ENCODE peak calls at places on chromosome 3, in ten cellular contexts. One of them, this sample, is unnamed.

GRCh38 chr3:81980566-81981494 is 219.4 kb upstream of the GBE1 start:
- DNase-seq in endothelial cell of umbilical vein: no peak
- DNase-seq in endothelial cell: no peak
- DNase-seq in GM23338: no peak
- DNase-seq in RWPE1: peak
- DNase-seq in AG10803: no peak
- DNase-seq in retinal pigment epithelial cell: no peak
- DNase-seq in AG04449: no peak
- DNase-seq in mucosa of descending colon: no peak
- DNase-seq in neural progenitor cell: no peak
- DNase-seq in this sample: no peak

GRCh38 chr3:57411715-57412114 is 119.2 kb upstream of the ASB14 start:
- DNase-seq in mucosa of descending colon: no peak
- DNase-seq in AG10803: no peak
- DNase-seq in AG04449: no peak
- DNase-seq in neural progenitor cell: no peak
- DNase-seq in GM23338: no peak
- DNase-seq in endothelial cell: no peak
- DNase-seq in endothelial cell of umbilical vein: no peak
- DNase-seq in RWPE1: no peak
- DNase-seq in retinal pigment epithelial cell: no peak
- DNase-seq in this sample: no peak

GRCh38 chr3:120113128-120114116 is 19.2 kb upstream of the GSK3B start:
- DNase-seq in AG10803: peak
- DNase-seq in GM23338: no peak
- DNase-seq in AG04449: no peak
- DNase-seq in mucosa of descending colon: no peak
- DNase-seq in neural progenitor cell: no peak
- DNase-seq in retinal pigment epithelial cell: no peak
- DNase-seq in RWPE1: peak
- DNase-seq in endothelial cell: no peak
- DNase-seq in endothelial cell of umbilical vein: no peak
- DNase-seq in this sample: peak

GRCh38 chr3:10950476-10951294 is 41.9 kb upstream of the SLC6A1 start:
- DNase-seq in AG10803: peak
- DNase-seq in mucosa of descending colon: no peak
- DNase-seq in endothelial cell of umbilical vein: peak
- DNase-seq in RWPE1: peak
- DNase-seq in neural progenitor cell: peak
- DNase-seq in GM23338: peak
- DNase-seq in AG04449: no peak
- DNase-seq in endothelial cell: peak
- DNase-seq in retinal pigment epithelial cell: no peak
- DNase-seq in this sample: no peak

GRCh38 chr3:183212565-183212964 is 40.5 kb upstream of the B3GNT5 start:
- DNase-seq in endothelial cell: no peak
- DNase-seq in GM23338: no peak
- DNase-seq in AG04449: no peak
- DNase-seq in RWPE1: no peak
- DNase-seq in endothelial cell of umbilical vein: peak
- DNase-seq in retinal pigment epithelial cell: no peak
- DNase-seq in neural progenitor cell: no peak
- DNase-seq in mucosa of descending colon: no peak
- DNase-seq in AG10803: no peak
- DNase-seq in this sample: no peak

GRCh38 chr3:61832375-61833229 is 271.2 kb downstream of the PTPRG start:
- DNase-seq in AG04449: no peak
- DNase-seq in retinal pigment epithelial cell: no peak
- DNase-seq in GM23338: no peak
- DNase-seq in AG10803: no peak
- DNase-seq in neural progenitor cell: no peak
- DNase-seq in endothelial cell: no peak
- DNase-seq in mucosa of descending colon: no peak
- DNase-seq in endothelial cell of umbilical vein: no peak
- DNase-seq in RWPE1: no peak
- DNase-seq in this sample: no peak

GRCh38 chr3:56799251-56799882 is 2.4 kb downstream of the ARHGEF3 start:
- DNase-seq in RWPE1: peak
- DNase-seq in AG10803: peak
- DNase-seq in endothelial cell: no peak
- DNase-seq in endothelial cell of umbilical vein: peak
- DNase-seq in GM23338: peak
- DNase-seq in AG04449: no peak
- DNase-seq in neural progenitor cell: peak
- DNase-seq in retinal pigment epithelial cell: no peak
- DNase-seq in mucosa of descending colon: no peak
- DNase-seq in this sample: no peak

GRCh38 chr3:124014366-124014942 is 22.5 kb upstream of the ROPN1 start:
- DNase-seq in AG10803: no peak
- DNase-seq in AG04449: no peak
- DNase-seq in endothelial cell: no peak
- DNase-seq in endothelial cell of umbilical vein: peak
- DNase-seq in retinal pigment epithelial cell: no peak
- DNase-seq in RWPE1: no peak
- DNase-seq in neural progenitor cell: no peak
- DNase-seq in mucosa of descending colon: no peak
- DNase-seq in GM23338: no peak
- DNase-seq in this sample: no peak

GRCh38 chr3:33868309-33868708 is 69.9 kb downstream of the PDCD6IP start:
- DNase-seq in endothelial cell: no peak
- DNase-seq in GM23338: no peak
- DNase-seq in neural progenitor cell: no peak
- DNase-seq in retinal pigment epithelial cell: no peak
- DNase-seq in endothelial cell of umbilical vein: no peak
- DNase-seq in AG10803: no peak
- DNase-seq in mucosa of descending colon: no peak
- DNase-seq in AG04449: no peak
- DNase-seq in RWPE1: no peak
- DNase-seq in this sample: no peak

GRCh38 chr3:139477710-139478640 is 1.7 kb upstream of the RBP2 start:
- DNase-seq in endothelial cell: no peak
- DNase-seq in RWPE1: no peak
- DNase-seq in neural progenitor cell: no peak
- DNase-seq in GM23338: no peak
- DNase-seq in mucosa of descending colon: no peak
- DNase-seq in AG04449: no peak
- DNase-seq in retinal pigment epithelial cell: no peak
- DNase-seq in endothelial cell of umbilical vein: no peak
- DNase-seq in AG10803: no peak
- DNase-seq in this sample: no peak

GRCh38 chr3:14423197-14423743 is 20.9 kb downstream of the SLC6A6 start:
- DNase-seq in RWPE1: no peak
- DNase-seq in endothelial cell: no peak
- DNase-seq in AG10803: no peak
- DNase-seq in mucosa of descending colon: peak
- DNase-seq in neural progenitor cell: no peak
- DNase-seq in retinal pigment epithelial cell: no peak
- DNase-seq in AG04449: no peak
- DNase-seq in endothelial cell of umbilical vein: no peak
- DNase-seq in GM23338: no peak
- DNase-seq in this sample: no peak

GRCh38 chr3:131933665-131934064 is 101.1 kb downstream of the CPNE4 start:
- DNase-seq in endothelial cell: no peak
- DNase-seq in neural progenitor cell: no peak
- DNase-seq in RWPE1: no peak
- DNase-seq in endothelial cell of umbilical vein: no peak
- DNase-seq in AG10803: no peak
- DNase-seq in GM23338: no peak
- DNase-seq in AG04449: no peak
- DNase-seq in mucosa of descending colon: no peak
- DNase-seq in retinal pigment epithelial cell: no peak
- DNase-seq in this sample: no peak

GRCh38 chr3:65563844-65564243 is 474.9 kb downstream of the MAGI1 start:
- DNase-seq in AG04449: no peak
- DNase-seq in endothelial cell of umbilical vein: no peak
- DNase-seq in neural progenitor cell: no peak
- DNase-seq in endothelial cell: no peak
- DNase-seq in AG10803: no peak
- DNase-seq in retinal pigment epithelial cell: no peak
- DNase-seq in RWPE1: no peak
- DNase-seq in mucosa of descending colon: no peak
- DNase-seq in GM23338: no peak
- DNase-seq in this sample: no peak

GRCh38 chr3:68009865-68010264 is 355.5 kb upstream of the SUCLG2 start:
- DNase-seq in GM23338: no peak
- DNase-seq in neural progenitor cell: no peak
- DNase-seq in retinal pigment epithelial cell: no peak
- DNase-seq in AG10803: no peak
- DNase-seq in AG04449: no peak
- DNase-seq in mucosa of descending colon: no peak
- DNase-seq in RWPE1: no peak
- DNase-seq in endothelial cell: no peak
- DNase-seq in endothelial cell of umbilical vein: no peak
- DNase-seq in this sample: no peak

GRCh38 chr3:68007621-68008226 is 353.3 kb upstream of the SUCLG2 start:
- DNase-seq in mucosa of descending colon: peak
- DNase-seq in AG10803: no peak
- DNase-seq in AG04449: no peak
- DNase-seq in GM23338: peak
- DNase-seq in retinal pigment epithelial cell: no peak
- DNase-seq in endothelial cell of umbilical vein: no peak
- DNase-seq in neural progenitor cell: peak
- DNase-seq in RWPE1: no peak
- DNase-seq in endothelial cell: peak
- DNase-seq in this sample: no peak
- TF ChIP-seq CTCF in mucosa of descending colon: no peak
- TF ChIP-seq CTCF in AG10803: no peak
- TF ChIP-seq CTCF in AG04449: no peak
- TF ChIP-seq CTCF in GM23338: peak
- TF ChIP-seq CTCF in retinal pigment epithelial cell: peak
- TF ChIP-seq CTCF in endothelial cell of umbilical vein: no peak
- TF ChIP-seq CTCF in neural progenitor cell: peak
- TF ChIP-seq CTCF in RWPE1: no peak
- TF ChIP-seq CTCF in endothelial cell: peak
- TF ChIP-seq CTCF in this sample: peak

GRCh38 chr3:174862101-174862500 is 3.0 kb downstream of the NAALADL2 start:
- DNase-seq in RWPE1: peak
- DNase-seq in GM23338: peak
- DNase-seq in AG04449: no peak
- DNase-seq in neural progenitor cell: peak
- DNase-seq in endothelial cell of umbilical vein: peak
- DNase-seq in mucosa of descending colon: no peak
- DNase-seq in AG10803: no peak
- DNase-seq in endothelial cell: no peak
- DNase-seq in retinal pigment epithelial cell: no peak
- DNase-seq in this sample: peak
- TF ChIP-seq CTCF in RWPE1: peak
- TF ChIP-seq CTCF in GM23338: peak
- TF ChIP-seq CTCF in AG04449: no peak
- TF ChIP-seq CTCF in neural progenitor cell: peak
- TF ChIP-seq CTCF in endothelial cell of umbilical vein: no peak
- TF ChIP-seq CTCF in mucosa of descending colon: peak
- TF ChIP-seq CTCF in AG10803: no peak
- TF ChIP-seq CTCF in endothelial cell: no peak
- TF ChIP-seq CTCF in retinal pigment epithelial cell: peak
- TF ChIP-seq CTCF in this sample: peak

GRCh38 chr3:107543666-107544065 is 20.9 kb downstream of the BBX start:
- DNase-seq in retinal pigment epithelial cell: no peak
- DNase-seq in endothelial cell of umbilical vein: peak
- DNase-seq in endothelial cell: no peak
- DNase-seq in AG10803: no peak
- DNase-seq in neural progenitor cell: peak
- DNase-seq in AG04449: no peak
- DNase-seq in GM23338: peak
- DNase-seq in mucosa of descending colon: no peak
- DNase-seq in RWPE1: no peak
- DNase-seq in this sample: no peak
- TF ChIP-seq CTCF in retinal pigment epithelial cell: peak
- TF ChIP-seq CTCF in endothelial cell of umbilical vein: peak
- TF ChIP-seq CTCF in endothelial cell: peak
- TF ChIP-seq CTCF in AG10803: peak
- TF ChIP-seq CTCF in neural progenitor cell: peak
- TF ChIP-seq CTCF in AG04449: no peak
- TF ChIP-seq CTCF in GM23338: peak
- TF ChIP-seq CTCF in mucosa of descending colon: no peak
- TF ChIP-seq CTCF in RWPE1: no peak
- TF ChIP-seq CTCF in this sample: peak

GRCh38 chr3:111579495-111579894 is 15.7 kb downstream of the ZBED2 start:
- DNase-seq in AG04449: no peak
- DNase-seq in AG10803: no peak
- DNase-seq in GM23338: no peak
- DNase-seq in endothelial cell: no peak
- DNase-seq in mucosa of descending colon: no peak
- DNase-seq in retinal pigment epithelial cell: peak
- DNase-seq in neural progenitor cell: no peak
- DNase-seq in RWPE1: no peak
- DNase-seq in endothelial cell of umbilical vein: no peak
- DNase-seq in this sample: no peak

GRCh38 chr3:111578867-111579266 is 16.3 kb downstream of the ZBED2 start:
- DNase-seq in AG04449: no peak
- DNase-seq in neural progenitor cell: no peak
- DNase-seq in AG10803: no peak
- DNase-seq in GM23338: no peak
- DNase-seq in endothelial cell: no peak
- DNase-seq in endothelial cell of umbilical vein: no peak
- DNase-seq in retinal pigment epithelial cell: no peak
- DNase-seq in mucosa of descending colon: no peak
- DNase-seq in RWPE1: no peak
- DNase-seq in this sample: no peak

GRCh38 chr3:111581403-111582113 is 13.6 kb downstream of the ZBED2 start:
- DNase-seq in neural progenitor cell: no peak
- DNase-seq in endothelial cell: no peak
- DNase-seq in AG04449: no peak
- DNase-seq in GM23338: no peak
- DNase-seq in RWPE1: no peak
- DNase-seq in AG10803: no peak
- DNase-seq in retinal pigment epithelial cell: no peak
- DNase-seq in mucosa of descending colon: no peak
- DNase-seq in endothelial cell of umbilical vein: no peak
- DNase-seq in this sample: no peak

GRCh38 chr3:111577113-111577512 is 18.0 kb downstream of the ZBED2 start:
- DNase-seq in neural progenitor cell: no peak
- DNase-seq in GM23338: no peak
- DNase-seq in retinal pigment epithelial cell: no peak
- DNase-seq in mucosa of descending colon: no peak
- DNase-seq in endothelial cell: no peak
- DNase-seq in endothelial cell of umbilical vein: no peak
- DNase-seq in AG04449: no peak
- DNase-seq in AG10803: no peak
- DNase-seq in RWPE1: no peak
- DNase-seq in this sample: no peak

GRCh38 chr3:111577798-111578685 is 17.1 kb downstream of the ZBED2 start:
- DNase-seq in mucosa of descending colon: no peak
- DNase-seq in endothelial cell of umbilical vein: peak
- DNase-seq in retinal pigment epithelial cell: peak
- DNase-seq in neural progenitor cell: peak
- DNase-seq in RWPE1: peak
- DNase-seq in endothelial cell: peak
- DNase-seq in AG10803: peak
- DNase-seq in AG04449: peak
- DNase-seq in GM23338: peak
- DNase-seq in this sample: no peak
- TF ChIP-seq CTCF in mucosa of descending colon: no peak
- TF ChIP-seq CTCF in endothelial cell of umbilical vein: peak
- TF ChIP-seq CTCF in retinal pigment epithelial cell: peak
- TF ChIP-seq CTCF in neural progenitor cell: peak
- TF ChIP-seq CTCF in RWPE1: peak
- TF ChIP-seq CTCF in endothelial cell: no peak
- TF ChIP-seq CTCF in AG10803: peak
- TF ChIP-seq CTCF in AG04449: peak
- TF ChIP-seq CTCF in GM23338: peak
- TF ChIP-seq CTCF in this sample: peak

This sample was measured in kidney epithelial cell.